ENCODE peak calls at places on chromosomes 6 and 20, in nine cellular contexts. D is heart left ventricle; F is mesenchymal stem cell; W is osteoblast; I is GM23248; P is CD8-positive, alpha-beta memory T cell; T is bronchial epithelial cell; O is brain microvascular endothelial cell; V is neural progenitor cell. M is an unnamed sample.

GRCh38 chr6:141666187-141666586 is 466.5 kb upstream of the GJE1 start:
- DNase-seq in P (no peak), V (no peak), O (no peak), I (no peak), W (no peak), D (no peak), F (no peak), T (no peak), M (no peak)

GRCh38 chr20:64216036-64216435 is 39.5 kb upstream of the PCMTD2 start:
- DNase-seq in D (peak; percentile 46), V (no peak), O (no peak), F (no peak), P (no peak), I (no peak), T (peak; percentile 28), W (no peak), M (no peak)

GRCh38 chr6:169251371-169251802 is 2.3 kb downstream of the THBS2 start:
- DNase-seq in W (peak; percentile 88), D (no peak), P (no peak), O (no peak), F (no peak), T (no peak), V (no peak), I (peak; percentile 47), M (no peak)

GRCh38 chr6:26141378-26141901 is 54.2 kb downstream of the HFE start:
- DNase-seq in W (no peak), P (no peak), F (no peak), T (no peak), O (no peak), D (no peak), I (no peak), V (no peak), M (no peak)

GRCh38 chr6:32216292-32216691 is 7.6 kb downstream of the NOTCH4 start:
- DNase-seq in F (no peak), P (no peak), V (no peak), D (no peak), O (no peak), I (no peak), W (no peak), T (no peak), M (no peak)

GRCh38 chr6:104483225-104483834 is 376.4 kb downstream of the HACE1 start:
- DNase-seq in P (no peak), F (peak; percentile 34), W (peak; percentile 59), V (no peak), I (peak; percentile 24), D (no peak), O (no peak), T (peak; percentile 10), M (no peak)

GRCh38 chr6:72182337-72183246 is 296.2 kb downstream of the RIMS1 start:
- DNase-seq in T (peak; percentile 68), O (peak; percentile 6), P (no peak), D (no peak), W (peak; percentile 51), F (peak; percentile 33), I (peak; percentile 58), V (peak; percentile 85), M (peak; percentile 66)

GRCh38 chr20:44961024-44961866 is 1.0 kb upstream of the TOMM34 start:
- DNase-seq in I (no peak), W (peak; percentile 83), D (no peak), P (no peak), O (no peak), T (no peak), V (no peak), F (peak; percentile 25), M (peak; percentile 35)

GRCh38 chr6:135534773-135535380 is 37.3 kb upstream of the AHI1 start:
- DNase-seq in T (no peak), I (peak; percentile 66), F (peak; percentile 22), P (no peak), W (no peak), O (peak; percentile 74), V (no peak), D (no peak), M (peak; percentile 32)

GRCh38 chr6:32432050-32432450 is 7.6 kb upstream of the HLA-DRA start:
- DNase-seq in T (peak; percentile 49), D (no peak), I (peak; percentile 52), F (peak; percentile 33), P (peak; percentile 10), W (peak; percentile 61), O (no peak), V (peak; percentile 23), M (no peak)

GRCh38 chr6:107511410-107512070 is 21.6 kb downstream of the SOBP start:
- DNase-seq in W (no peak), F (peak; percentile 48), I (no peak), O (no peak), V (no peak), D (peak; percentile 71), P (no peak), T (no peak), M (no peak)

GRCh38 chr6:46655803-46656202 is 3.0 kb downstream of the SLC25A27 start:
- DNase-seq in I (no peak), O (no peak), T (no peak), W (no peak), F (peak; percentile 11), D (no peak), P (no peak), V (peak; percentile 74), M (no peak)

GRCh38 chr6:138028893-138029292 is 78.3 kb downstream of the PERP start:
- DNase-seq in T (peak; percentile 89), P (no peak), I (no peak), V (no peak), O (no peak), W (no peak), D (no peak), F (no peak), M (no peak)

GRCh38 chr6:57313009-57313408 is 4.4 kb upstream of the PRIM2 start:
- DNase-seq in W (peak; percentile 83), I (peak; percentile 38), P (no peak), T (no peak), V (no peak), D (no peak), O (no peak), F (no peak), M (no peak)

GRCh38 chr6:122289721-122290501 is 109.5 kb upstream of the HSF2 start:
- DNase-seq in I (peak; percentile 42), T (peak; percentile 7), P (no peak), F (peak; percentile 9), V (peak; percentile 58), D (no peak), W (no peak), O (peak; percentile 9), M (no peak)

GRCh38 chr6:84643778-84644177 is 120.6 kb downstream of the TBX18 start:
- DNase-seq in D (no peak), W (no peak), I (no peak), F (no peak), V (no peak), P (no peak), O (no peak), T (peak; percentile 75), M (no peak)

GRCh38 chr6:84648444-84648843 is 116.0 kb downstream of the TBX18 start:
- DNase-seq in D (no peak), O (no peak), T (no peak), P (no peak), I (no peak), F (no peak), W (no peak), V (no peak), M (no peak)

GRCh38 chr6:84641076-84641475 is 123.3 kb downstream of the TBX18 start:
- DNase-seq in F (peak; percentile 58), P (no peak), D (no peak), T (no peak), O (no peak), W (no peak), V (peak; percentile 25), I (no peak), M (no peak)

GRCh38 chr6:84645563-84646266 is 118.7 kb downstream of the TBX18 start:
- DNase-seq in D (no peak), O (peak; percentile 62), F (peak; percentile 70), V (no peak), W (no peak), P (no peak), T (peak; percentile 86), I (peak; percentile 87), M (peak; percentile 46)

DNA sequence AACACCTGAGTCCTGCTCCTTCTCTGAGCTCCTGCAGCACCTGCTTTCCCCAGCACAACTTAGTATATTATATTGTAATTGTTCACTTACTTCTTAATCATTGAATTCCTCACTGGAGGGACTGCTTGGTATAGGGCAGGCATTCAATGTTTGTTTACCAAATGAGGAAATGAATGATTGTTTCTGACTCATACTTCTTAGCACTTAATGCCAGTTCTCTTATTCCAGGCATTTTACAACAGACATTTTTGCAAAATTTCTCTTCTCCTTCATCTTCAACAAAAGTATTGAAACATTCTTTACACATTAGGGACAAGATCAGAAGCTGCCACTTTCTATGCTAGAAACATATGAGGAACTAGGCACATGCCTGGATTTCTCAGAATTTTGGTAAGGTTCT is 119.4 kb downstream of the TBX18 start:
- DNase-seq in F (peak; percentile 69), O (peak; percentile 28), P (no peak), T (peak; percentile 92), D (no peak), V (no peak), I (peak; percentile 80), W (no peak), M (peak; percentile 4)
- H3K4me3 ChIP-seq in F (no peak overlapping the region), O (no peak overlapping the region), P (no peak overlapping the region), T (no peak overlapping the region), D (no peak overlapping the region), V (no peak overlapping the region), I (peak overlapping the region; percentile 27), W (no peak overlapping the region), M (no peak overlapping the region)

GRCh38 chr6:81216668-81217067 is 535.8 kb downstream of the TENT5A start:
- DNase-seq in F (no peak), D (no peak), I (no peak), O (no peak), V (no peak), W (no peak), T (no peak), P (no peak), M (no peak)
- H3K36me3 ChIP-seq in F (no peaks in the 10 kb centered on the region), D (no peaks in the 10 kb centered on the region), I (no peaks in the 10 kb centered on the region), O (no peaks in the 10 kb centered on the region), V (no peaks in the 10 kb centered on the region), W (no peaks in the 10 kb centered on the region), T (no peaks in the 10 kb centered on the region), P (no peaks in the 10 kb centered on the region), M (no peaks in the 10 kb centered on the region)

GRCh38 chr20:51749674-51750036 is 18.5 kb downstream of the ATP9A start:
- DNase-seq in P (no peak), F (peak; percentile 78), T (peak; percentile 82), W (peak; percentile 73), I (peak; percentile 85), V (no peak), D (no peak), O (peak; percentile 42), M (no peak)
- H3K4me3 ChIP-seq in P (no peak overlapping the region), F (no peak overlapping the region), T (no peak overlapping the region), W (no peak overlapping the region), I (peak overlapping the region; percentile 38), V (no peak overlapping the region), D (no peak overlapping the region), O (no peak overlapping the region), M (peak overlapping the region; percentile 1)

GRCh38 chr6:29603930-29604329 is 19.0 kb downstream of the OR2H2 start:
- DNase-seq in T (no peak), F (no peak), V (no peak), I (no peak), D (no peak), P (no peak), W (no peak), O (no peak), M (no peak)
- H3K36me3 ChIP-seq in T (peaks cover 6% of the 10 kb centered on the region), F (peaks cover 83% of the 10 kb centered on the region), V (peaks cover under 1% of the 10 kb centered on the region), I (peaks cover 5% of the 10 kb centered on the region), D (peaks cover 65% of the 10 kb centered on the region), P (no peaks in the 10 kb centered on the region), W (peaks cover 44% of the 10 kb centered on the region), O (peaks cover 57% of the 10 kb centered on the region), M (no peaks in the 10 kb centered on the region)

GRCh38 chr20:41366546-41367392 is at the start of gene EMILIN3:
- DNase-seq in I (peak; percentile 31), V (peak; percentile 90), T (no peak), W (peak; percentile 87), O (no peak), D (no peak), P (no peak), F (no peak), M (no peak)
- H3K4me3 ChIP-seq in I (peak within 1 kb of the TSS; percentile 47), V (peak within 1 kb of the TSS; percentile 68), T (no peak within 1 kb of the TSS), W (no peak within 1 kb of the TSS), O (peak within 1 kb of the TSS; percentile 26), D (peak within 1 kb of the TSS; percentile 6), P (no peak within 1 kb of the TSS), F (peak within 1 kb of the TSS; percentile 29), M (no peak within 1 kb of the TSS)

M was measured in MG63.